ENCODE peak calls at places on chromosomes 4 and X, in five cellular contexts. One of them, this sample, is unnamed.

GRCh38 chr4:104093247-104093646 is 373.5 kb upstream of the TACR3 start:
- DNase-seq in heart right ventricle: no peak
- DNase-seq in A549: no peak
- DNase-seq in fibroblast of pulmonary artery: no peak
- DNase-seq in AG04450: no peak
- DNase-seq in this sample: no peak

GRCh38 chrX:124555036-124555595 is 208.8 kb downstream of the SH2D1A start:
- DNase-seq in heart right ventricle: no peak
- DNase-seq in A549: no peak
- DNase-seq in fibroblast of pulmonary artery: peak
- DNase-seq in AG04450: peak
- DNase-seq in this sample: no peak

GRCh38 chr4:158644341-158644740 is 27.3 kb downstream of the C4orf46 start:
- DNase-seq in heart right ventricle: no peak
- DNase-seq in A549: no peak
- DNase-seq in fibroblast of pulmonary artery: no peak
- DNase-seq in AG04450: no peak
- DNase-seq in this sample: no peak

GRCh38 chrX:107684956-107685385 is 56.7 kb downstream of the PRPS1 start:
- DNase-seq in heart right ventricle: peak
- DNase-seq in A549: peak
- DNase-seq in fibroblast of pulmonary artery: peak
- DNase-seq in AG04450: no peak
- DNase-seq in this sample: no peak

GRCh38 chr4:151389316-151389715 is 19.7 kb upstream of the FHIP1A start:
- DNase-seq in heart right ventricle: no peak
- DNase-seq in A549: no peak
- DNase-seq in fibroblast of pulmonary artery: no peak
- DNase-seq in AG04450: no peak
- DNase-seq in this sample: no peak

GRCh38 chr4:158861281-158861680 is 92.5 kb downstream of the FNIP2 start:
- DNase-seq in heart right ventricle: no peak
- DNase-seq in A549: no peak
- DNase-seq in fibroblast of pulmonary artery: no peak
- DNase-seq in AG04450: no peak
- DNase-seq in this sample: no peak

GRCh38 chrX:5113128-5113527 is 1115.5 kb downstream of the NLGN4X start:
- DNase-seq in heart right ventricle: no peak
- DNase-seq in A549: peak
- DNase-seq in fibroblast of pulmonary artery: peak
- DNase-seq in AG04450: no peak
- DNase-seq in this sample: no peak

GRCh38 chr4:40840985-40841571 is 91.3 kb downstream of the NSUN7 start:
- DNase-seq in heart right ventricle: peak
- DNase-seq in A549: peak
- DNase-seq in fibroblast of pulmonary artery: peak
- DNase-seq in AG04450: peak
- DNase-seq in this sample: peak

GRCh38 chr4:39103291-39103690 is 41.3 kb downstream of the KLHL5 start:
- DNase-seq in heart right ventricle: no peak
- DNase-seq in A549: peak
- DNase-seq in fibroblast of pulmonary artery: no peak
- DNase-seq in AG04450: no peak
- DNase-seq in this sample: no peak

GRCh38 chrX:51931761-51932160 is 38.3 kb downstream of the MAGED1 start:
- DNase-seq in heart right ventricle: no peak
- DNase-seq in A549: no peak
- DNase-seq in fibroblast of pulmonary artery: no peak
- DNase-seq in AG04450: no peak
- DNase-seq in this sample: no peak

GRCh38 chrX:105190252-105190853 is 30.1 kb downstream of the TEX13A start:
- DNase-seq in heart right ventricle: peak
- DNase-seq in A549: peak
- DNase-seq in fibroblast of pulmonary artery: peak
- DNase-seq in AG04450: no peak
- DNase-seq in this sample: no peak

GRCh38 chr4:35463251-35463952 is 780.9 kb downstream of the ARAP2 start:
- DNase-seq in heart right ventricle: no peak
- DNase-seq in A549: no peak
- DNase-seq in fibroblast of pulmonary artery: no peak
- DNase-seq in AG04450: no peak
- DNase-seq in this sample: no peak

DNA sequence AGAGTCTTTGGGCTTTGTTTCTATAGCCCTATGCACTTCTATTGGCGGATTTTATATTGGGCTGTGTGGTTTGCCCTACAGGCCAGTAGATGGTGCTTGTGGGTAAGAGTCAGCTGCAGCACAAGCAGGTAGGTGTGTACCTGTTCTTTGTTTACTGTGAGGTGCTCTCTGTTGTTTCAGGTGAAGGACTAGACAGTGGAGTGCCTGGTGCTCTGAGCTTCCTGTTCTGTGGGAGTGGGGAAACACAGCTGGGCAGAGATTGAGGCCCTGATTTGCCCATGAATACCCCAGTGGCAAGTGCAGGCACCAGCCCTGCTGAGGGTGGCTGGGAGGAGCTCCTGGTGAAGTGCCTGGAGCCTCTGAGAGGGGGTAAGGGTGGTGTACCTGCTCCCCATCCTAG is 26.3 kb upstream of the UCP1 start:
- DNase-seq in heart right ventricle: no peak
- DNase-seq in A549: peak
- DNase-seq in fibroblast of pulmonary artery: peak
- DNase-seq in AG04450: no peak
- DNase-seq in this sample: no peak
- TF ChIP-seq CTCF in heart right ventricle: peak
- TF ChIP-seq CTCF in A549: peak
- TF ChIP-seq CTCF in fibroblast of pulmonary artery: peak
- TF ChIP-seq CTCF in AG04450: peak
- TF ChIP-seq CTCF in this sample: no peak

GRCh38 chr4:926538-926937 is 5.6 kb downstream of the GAK start:
- DNase-seq in heart right ventricle: no peak
- DNase-seq in A549: peak
- DNase-seq in fibroblast of pulmonary artery: peak
- DNase-seq in AG04450: no peak
- DNase-seq in this sample: no peak
- TF ChIP-seq CTCF in heart right ventricle: peak
- TF ChIP-seq CTCF in A549: peak
- TF ChIP-seq CTCF in fibroblast of pulmonary artery: peak
- TF ChIP-seq CTCF in AG04450: peak
- TF ChIP-seq CTCF in this sample: no peak

GRCh38 chrX:153557618-153558017 is 40.2 kb downstream of the ATP2B3 start:
- DNase-seq in heart right ventricle: no peak
- DNase-seq in A549: no peak
- DNase-seq in fibroblast of pulmonary artery: no peak
- DNase-seq in AG04450: no peak
- DNase-seq in this sample: no peak
- TF ChIP-seq CTCF in heart right ventricle: no peak
- TF ChIP-seq CTCF in A549: no peak
- TF ChIP-seq CTCF in fibroblast of pulmonary artery: no peak
- TF ChIP-seq CTCF in AG04450: no peak
- TF ChIP-seq CTCF in this sample: no peak

DNA sequence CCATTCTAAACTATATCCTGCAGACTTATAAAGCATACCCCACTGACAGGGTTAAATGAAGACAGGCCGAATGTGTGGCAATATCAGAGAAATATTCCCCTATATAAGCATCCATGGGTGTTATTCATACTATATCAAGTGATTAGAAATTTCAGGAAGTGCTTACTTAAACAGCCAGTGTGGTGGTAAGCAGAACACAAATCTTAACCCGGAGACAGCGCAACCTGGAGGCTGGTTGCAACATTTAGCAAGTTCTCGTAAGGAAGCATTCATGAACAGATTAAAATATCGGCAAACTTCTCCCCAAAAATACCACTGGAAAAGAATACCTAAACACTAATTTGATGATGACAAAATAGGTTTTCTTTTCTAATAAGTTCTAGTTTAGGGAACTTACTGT is 261.2 kb downstream of the CBLL2 start:
- DNase-seq in heart right ventricle: no peak
- DNase-seq in A549: no peak
- DNase-seq in fibroblast of pulmonary artery: no peak
- DNase-seq in AG04450: no peak
- DNase-seq in this sample: no peak
- TF ChIP-seq CTCF in heart right ventricle: no peak
- TF ChIP-seq CTCF in A549: no peak
- TF ChIP-seq CTCF in fibroblast of pulmonary artery: no peak
- TF ChIP-seq CTCF in AG04450: no peak
- TF ChIP-seq CTCF in this sample: no peak

DNA sequence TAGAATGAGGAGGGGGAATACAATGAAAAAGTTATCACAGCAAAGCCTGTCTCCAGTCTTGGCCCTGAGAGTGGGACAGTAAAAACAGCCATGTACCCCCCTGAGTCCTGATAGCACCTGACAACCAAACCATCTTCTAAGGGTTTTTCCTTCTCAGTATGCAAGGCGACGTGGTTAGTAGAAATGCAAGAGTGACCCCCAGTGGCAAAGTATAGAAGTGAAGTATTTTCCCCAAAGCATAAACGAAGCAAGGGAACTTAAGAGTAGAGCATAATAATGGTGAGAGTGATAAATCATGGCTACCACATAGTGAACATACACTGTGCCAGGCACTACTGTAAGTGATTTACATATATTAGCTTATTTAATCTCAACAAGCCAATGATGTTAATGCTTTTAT is 52.8 kb downstream of the FAM47C start:
- DNase-seq in heart right ventricle: no peak
- DNase-seq in A549: peak
- DNase-seq in fibroblast of pulmonary artery: peak
- DNase-seq in AG04450: peak
- DNase-seq in this sample: no peak
- TF ChIP-seq CTCF in heart right ventricle: peak
- TF ChIP-seq CTCF in A549: peak
- TF ChIP-seq CTCF in fibroblast of pulmonary artery: peak
- TF ChIP-seq CTCF in AG04450: peak
- TF ChIP-seq CTCF in this sample: no peak

DNA sequence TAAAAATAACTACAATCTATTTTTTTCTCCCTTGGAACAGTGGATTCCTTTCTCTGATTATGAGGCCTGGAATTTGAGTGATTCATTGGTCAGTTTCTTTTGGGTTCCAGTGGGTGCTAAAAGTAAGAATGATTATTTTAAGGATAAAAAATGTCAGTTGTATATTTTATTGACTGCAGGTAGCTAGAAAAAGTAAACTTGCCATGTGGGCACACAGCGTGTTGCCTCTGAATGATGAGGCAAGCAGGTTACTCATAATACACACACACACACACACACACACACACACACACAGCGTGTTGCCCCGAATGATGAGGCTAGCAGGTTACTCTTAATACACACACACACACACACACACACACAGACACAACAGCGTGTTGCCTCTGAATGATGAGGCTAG is 13.8 kb downstream of the GALNT7 start:
- DNase-seq in heart right ventricle: no peak
- DNase-seq in A549: peak
- DNase-seq in fibroblast of pulmonary artery: peak
- DNase-seq in AG04450: peak
- DNase-seq in this sample: peak
- TF ChIP-seq CTCF in heart right ventricle: no peak
- TF ChIP-seq CTCF in A549: no peak
- TF ChIP-seq CTCF in fibroblast of pulmonary artery: no peak
- TF ChIP-seq CTCF in AG04450: no peak
- TF ChIP-seq CTCF in this sample: no peak

DNA sequence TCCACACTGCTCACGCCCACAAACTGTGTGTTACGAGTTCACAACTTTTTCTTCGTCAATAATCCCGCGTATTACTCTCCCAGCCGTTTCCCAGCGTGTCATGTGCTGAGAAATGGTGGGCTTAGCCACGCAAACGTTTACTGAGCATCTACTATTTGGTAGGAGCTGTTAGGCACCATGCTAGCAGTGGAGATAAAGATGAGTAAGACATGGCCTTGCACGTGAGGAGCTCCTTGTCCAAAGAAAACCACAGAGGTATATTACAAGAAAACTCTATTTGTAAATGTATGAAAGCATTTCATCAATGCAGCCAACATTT is 821 bp upstream of the TMEM128 start:
- DNase-seq in heart right ventricle: no peak
- DNase-seq in A549: no peak
- DNase-seq in fibroblast of pulmonary artery: no peak
- DNase-seq in AG04450: no peak
- DNase-seq in this sample: no peak
- TF ChIP-seq CTCF in heart right ventricle: no peak
- TF ChIP-seq CTCF in A549: no peak
- TF ChIP-seq CTCF in fibroblast of pulmonary artery: no peak
- TF ChIP-seq CTCF in AG04450: no peak
- TF ChIP-seq CTCF in this sample: no peak

GRCh38 chr4:3512279-3512678 is 19.9 kb downstream of the LRPAP1 start:
- DNase-seq in heart right ventricle: no peak
- DNase-seq in A549: no peak
- DNase-seq in fibroblast of pulmonary artery: no peak
- DNase-seq in AG04450: no peak
- DNase-seq in this sample: no peak

GRCh38 chr4:3511187-3511586 is 21.0 kb downstream of the LRPAP1 start:
- DNase-seq in heart right ventricle: no peak
- DNase-seq in A549: no peak
- DNase-seq in fibroblast of pulmonary artery: no peak
- DNase-seq in AG04450: no peak
- DNase-seq in this sample: no peak

GRCh38 chr4:3510481-3510880 is 21.7 kb downstream of the LRPAP1 start:
- DNase-seq in heart right ventricle: no peak
- DNase-seq in A549: no peak
- DNase-seq in fibroblast of pulmonary artery: no peak
- DNase-seq in AG04450: no peak
- DNase-seq in this sample: no peak

GRCh38 chr4:3505231-3505630 is 27.0 kb downstream of the LRPAP1 start:
- DNase-seq in heart right ventricle: no peak
- DNase-seq in A549: no peak
- DNase-seq in fibroblast of pulmonary artery: no peak
- DNase-seq in AG04450: no peak
- DNase-seq in this sample: no peak

GRCh38 chr4:3508542-3508941 is 23.7 kb downstream of the LRPAP1 start:
- DNase-seq in heart right ventricle: no peak
- DNase-seq in A549: no peak
- DNase-seq in fibroblast of pulmonary artery: no peak
- DNase-seq in AG04450: no peak
- DNase-seq in this sample: no peak
- TF ChIP-seq CTCF in heart right ventricle: no peak
- TF ChIP-seq CTCF in A549: no peak
- TF ChIP-seq CTCF in fibroblast of pulmonary artery: no peak
- TF ChIP-seq CTCF in AG04450: no peak
- TF ChIP-seq CTCF in this sample: no peak

This sample was measured in omental fat pad.